ENCODE peak calls at places on chromosomes 5 and 9, in six cellular contexts. R, I, U, A, D and Z are unnamed samples.

GRCh38 chr9:92384373-92384772 is 20.0 kb downstream of the OGN start:
- DNase-seq in D (no peak), U (no peak), I (no peak), A (no peak), R (no peak), Z (no peak)

GRCh38 chr5:150137168-150137957 is 18.3 kb downstream of the PDGFRB start:
- DNase-seq in I (no peak), U (no peak), R (no peak), A (no peak), D (peak; percentile 94), Z (no peak)

GRCh38 chr9:87267251-87267679 is 230.4 kb upstream of the DAPK1 start:
- DNase-seq in I (no peak), D (no peak), A (no peak), R (no peak), U (no peak), Z (no peak)

GRCh38 chr5:158807-159447 is 32.4 kb upstream of the LRRC14B start:
- DNase-seq in U (no peak), I (no peak), R (no peak), A (no peak), D (no peak), Z (no peak)

GRCh38 chr9:119963258-119963797 is 594.1 kb upstream of the BRINP1 start:
- DNase-seq in D (peak; percentile 94), A (peak; percentile 24), U (no peak), R (no peak), I (peak; percentile 37), Z (no peak)

GRCh38 chr5:73418244-73418691 is 30.3 kb downstream of the FOXD1 start:
- DNase-seq in U (no peak), D (no peak), A (no peak), I (no peak), R (no peak), Z (no peak)

GRCh38 chr5:9596256-9596655 is 33.9 kb downstream of the TAS2R1 start:
- DNase-seq in I (no peak), D (no peak), U (no peak), A (no peak), R (no peak), Z (no peak)

GRCh38 chr5:56516034-56516433 is 282.9 kb upstream of the ANKRD55 start:
- DNase-seq in U (no peak), I (no peak), R (no peak), D (no peak), A (no peak), Z (no peak)

GRCh38 chr9:38047301-38048251 is 21.5 kb downstream of the SHB start:
- DNase-seq in D (peak; percentile 100), U (peak; percentile 86), I (peak; percentile 94), A (no peak), R (no peak), Z (no peak)

GRCh38 chr5:108728566-108729305 is 19.0 kb upstream of the FER start:
- DNase-seq in A (no peak), D (no peak), U (peak; percentile 4), I (no peak), R (peak; percentile 73), Z (no peak)

GRCh38 chr5:95621839-95622629 is 2.1 kb downstream of the GPR150 start:
- DNase-seq in I (no peak), A (no peak), U (no peak), R (no peak), D (no peak), Z (no peak)

GRCh38 chr9:84230355-84231136 is 110.0 kb downstream of the SLC28A3 start:
- DNase-seq in R (no peak), A (no peak), U (no peak), I (no peak), D (no peak), Z (no peak)

GRCh38 chr9:70439991-70440706 is 25.7 kb upstream of the KLF9 start:
- DNase-seq in D (no peak), U (no peak), I (no peak), R (no peak), A (no peak), Z (no peak)

GRCh38 chr5:96031811-96032261 is 70.2 kb upstream of the ELL2 start:
- DNase-seq in R (no peak), I (no peak), D (no peak), A (no peak), U (peak; percentile 44), Z (no peak)

GRCh38 chr5:177449140-177450061 is 2.8 kb downstream of the PRR7 start:
- DNase-seq in I (no peak), D (no peak), U (no peak), A (no peak), R (no peak), Z (peak; percentile 73)

GRCh38 chr9:32956606-32957005 is 44.8 kb downstream of the APTX start:
- DNase-seq in I (no peak), D (no peak), R (no peak), A (no peak), U (peak; percentile 77), Z (no peak)

GRCh38 chr5:79858097-79858723 is 132.9 kb downstream of the MTX3 start:
- DNase-seq in A (peak; percentile 70), R (peak; percentile 68), U (peak; percentile 91), D (peak; percentile 71), I (peak; percentile 32), Z (peak; percentile 89)

GRCh38 chr5:83397658-83398057 is 73.9 kb upstream of the VCAN start:
- DNase-seq in I (no peak), A (no peak), U (no peak), R (no peak), D (no peak), Z (no peak)

GRCh38 chr5:176388003-176388340 is 426 bp downstream of the NOP16 start:
- DNase-seq in I (peak; percentile 55), R (peak; percentile 18), D (peak; percentile 81), A (no peak), U (no peak), Z (peak; percentile 80)

GRCh38 chr5:78496373-78496772 is 136.0 kb downstream of the SCAMP1 start:
- DNase-seq in A (no peak), R (no peak), U (no peak), D (peak; percentile 50), I (no peak), Z (no peak)

DNA sequence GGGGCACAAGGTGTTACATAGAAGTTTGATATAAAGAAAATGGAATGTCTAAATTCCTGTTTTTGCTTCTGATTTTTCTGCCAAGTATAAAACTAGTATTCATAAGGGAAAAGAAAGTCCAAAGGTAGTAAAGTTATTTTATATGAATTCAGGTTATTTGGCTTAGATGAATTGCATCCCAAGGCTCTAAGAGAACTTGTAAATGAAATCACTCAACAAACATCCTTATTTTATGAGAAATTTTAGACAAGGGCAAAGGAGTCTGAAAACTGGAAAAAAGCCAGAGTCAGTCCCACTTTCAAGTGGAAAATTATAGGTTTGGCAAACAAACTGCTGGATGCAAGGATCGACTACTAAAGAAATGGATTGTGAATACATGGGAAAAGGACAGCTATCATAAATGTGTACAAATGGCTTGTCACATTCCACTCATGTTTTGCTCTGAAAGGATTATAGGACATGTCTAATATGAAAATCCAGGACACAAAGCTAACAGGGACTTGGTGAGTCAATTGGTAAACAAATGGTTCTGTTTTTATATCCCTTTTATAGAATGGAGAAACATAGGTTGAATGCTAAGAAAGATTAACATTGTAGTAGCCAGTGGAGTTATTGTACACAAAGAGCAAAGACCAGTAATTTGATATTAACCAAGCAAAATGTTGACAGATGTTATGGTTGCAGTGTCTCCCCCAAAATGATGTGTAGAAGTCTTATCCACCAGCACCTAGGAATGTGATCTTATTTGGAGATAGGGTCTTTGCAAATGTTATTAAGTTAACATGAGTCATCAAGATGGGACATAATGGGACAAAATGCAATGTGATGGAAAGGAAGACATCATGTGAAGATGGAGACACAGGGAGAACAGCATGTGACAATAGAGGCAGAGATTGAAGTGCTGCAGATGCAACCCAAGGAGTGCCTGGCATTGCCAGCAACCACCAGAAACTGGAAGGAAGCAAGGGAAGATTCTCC is 495.7 kb downstream of the TLE1 start:
- DNase-seq in A (no peak), I (no peak), D (no peak), R (no peak), U (no peak), Z (no peak)
- H3K4me2 ChIP-seq in A (no peak overlapping the region), I (peak overlapping the region; percentile 39), D (no peak overlapping the region), R (no peak overlapping the region), U (no peak overlapping the region), Z (no peak overlapping the region)

DNA sequence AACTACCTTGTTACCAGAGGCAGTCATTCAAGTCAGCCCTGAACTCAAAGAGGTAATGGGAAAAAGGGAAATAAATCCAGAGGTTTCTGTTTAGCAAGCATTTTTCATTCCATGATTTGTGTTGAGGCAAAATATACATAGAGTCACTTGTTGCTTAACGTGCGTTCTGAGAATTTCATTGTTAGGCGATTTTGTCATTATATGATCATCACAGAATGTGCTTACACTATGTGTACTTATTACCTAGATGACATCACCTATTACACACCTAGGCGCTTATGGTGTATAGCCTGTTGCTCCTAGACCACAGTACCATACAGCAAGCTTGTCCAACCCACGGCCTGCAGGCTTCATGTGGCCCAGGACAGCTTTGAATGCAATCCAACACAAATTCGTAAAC is 36.2 kb downstream of the NUP214 start:
- DNase-seq in I (no peak), D (no peak), U (peak; percentile 55), A (no peak), R (no peak), Z (no peak)
- H3K4me2 ChIP-seq in I (no peak overlapping the region), D (no peak overlapping the region), U (no peak overlapping the region), A (no peak overlapping the region), R (no peak overlapping the region), Z (no peak overlapping the region)

GRCh38 chr5:125276121-125276520 is 529.7 kb upstream of the ZNF608 start:
- DNase-seq in U (no peak), A (no peak), R (no peak), D (no peak), I (no peak), Z (no peak)

GRCh38 chr5:125277494-125278154 is 531.2 kb upstream of the ZNF608 start:
- DNase-seq in U (peak; percentile 63), R (no peak), D (peak; percentile 48), I (peak; percentile 62), A (no peak), Z (no peak)

GRCh38 chr5:125272364-125272763 is 525.9 kb upstream of the ZNF608 start:
- DNase-seq in I (no peak), A (no peak), U (no peak), R (no peak), D (no peak), Z (no peak)

GRCh38 chr5:125274938-125275759 is 528.7 kb upstream of the ZNF608 start:
- DNase-seq in I (no peak), D (no peak), R (no peak), U (no peak), A (no peak), Z (no peak)

GRCh38 chr5:125274211-125274610 is 527.8 kb upstream of the ZNF608 start:
- DNase-seq in D (peak; percentile 44), U (peak; percentile 11), R (no peak), I (no peak), A (no peak), Z (no peak)
- H3K4me2 ChIP-seq in D (no peak overlapping the region), U (no peak overlapping the region), R (no peak overlapping the region), I (no peak overlapping the region), A (no peak overlapping the region), Z (no peak overlapping the region)

GRCh38 chr5:68348447-68349222 is 133.1 kb downstream of the PIK3R1 start:
- DNase-seq in D (no peak), R (no peak), U (no peak), A (no peak), I (no peak), Z (no peak)

GRCh38 chr5:68352166-68352565 is 136.6 kb downstream of the PIK3R1 start:
- DNase-seq in A (no peak), D (no peak), I (no peak), U (no peak), R (no peak), Z (no peak)

GRCh38 chr5:68353624-68354023 is 138.1 kb downstream of the PIK3R1 start:
- DNase-seq in D (peak; percentile 85), U (no peak), R (no peak), A (no peak), I (no peak), Z (no peak)

GRCh38 chr5:68347549-68347948 is 132.0 kb downstream of the PIK3R1 start:
- DNase-seq in A (no peak), R (no peak), I (no peak), D (no peak), U (no peak), Z (peak; percentile 44)

GRCh38 chr5:68350176-68350575 is 134.6 kb downstream of the PIK3R1 start:
- DNase-seq in U (no peak), I (no peak), R (no peak), D (no peak), A (no peak), Z (no peak)
- H3K4me2 ChIP-seq in U (no peak overlapping the region), I (no peak overlapping the region), R (no peak overlapping the region), D (no peak overlapping the region), A (no peak overlapping the region), Z (no peak overlapping the region)